ENCODE peak calls at places on chromosomes 11 and 22, in eight cellular contexts. T, I, A, B, S, D, N and Q are unnamed samples.

GRCh38 chr22:20247010-20247505 is 21.1 kb downstream of the RTN4R start:
- DNase-seq in B (no peak), N (peak; percentile 87), I (peak; percentile 20), A (no peak), D (no peak), S (peak; percentile 39), T (no peak), Q (no peak)

GRCh38 chr11:11163256-11163655 is 189.8 kb downstream of the CSNK2A3 start:
- DNase-seq in T (peak; percentile 46), A (no peak), B (no peak), S (no peak), N (no peak), D (no peak), I (no peak), Q (no peak)

GRCh38 chr11:61955031-61955415 is 4.9 kb downstream of the BEST1 start:
- DNase-seq in B (peak; percentile 74), N (no peak), T (peak; percentile 62), A (no peak), S (peak; percentile 87), D (peak; percentile 70), I (peak; percentile 65), Q (peak; percentile 81)

GRCh38 chr22:42770941-42771647 is 50.4 kb upstream of the A4GALT start:
- DNase-seq in A (no peak), S (no peak), N (no peak), B (no peak), T (no peak), I (no peak), D (no peak), Q (no peak)

GRCh38 chr11:93329936-93330445 is 551 bp upstream of the DEUP1 start:
- DNase-seq in B (no peak), N (no peak), T (no peak), D (no peak), A (peak; percentile 37), S (no peak), I (no peak), Q (no peak)

GRCh38 chr11:75350743-75351540 is 519 bp downstream of the ARRB1 start:
- DNase-seq in I (peak; percentile 31), D (peak; percentile 47), S (peak; percentile 46), N (peak; percentile 64), T (no peak), A (peak; percentile 65), B (peak; percentile 73), Q (peak; percentile 45)

GRCh38 chr11:120839201-120839600 is 184.7 kb upstream of the TBCEL start:
- DNase-seq in D (no peak), A (no peak), N (no peak), T (no peak), S (no peak), B (no peak), I (no peak), Q (no peak)

GRCh38 chr22:45966320-45966891 is 10.6 kb downstream of the WNT7B start:
- DNase-seq in S (no peak), T (no peak), B (no peak), N (no peak), A (peak; percentile 58), D (no peak), I (no peak), Q (no peak)

GRCh38 chr11:17918049-17918605 is 94.7 kb downstream of the SERGEF start:
- DNase-seq in I (no peak), B (no peak), D (no peak), S (no peak), N (no peak), T (no peak), A (no peak), Q (no peak)

GRCh38 chr11:123188508-123189165 is 6.4 kb downstream of the CLMP start:
- DNase-seq in I (no peak), A (no peak), B (no peak), D (no peak), T (no peak), N (no peak), S (peak; percentile 99), Q (no peak)

GRCh38 chr11:11395126-11395525 is 42.1 kb upstream of the CSNK2A3 start:
- DNase-seq in D (no peak), I (no peak), T (no peak), A (no peak), B (no peak), N (no peak), S (no peak), Q (no peak)

GRCh38 chr22:23315341-23315917 is 135.1 kb downstream of the BCR start:
- DNase-seq in I (no peak), B (peak; percentile 84), N (peak; percentile 71), T (peak; percentile 61), S (peak; percentile 86), D (peak; percentile 45), A (peak; percentile 76), Q (peak; percentile 69)

GRCh38 chr11:126481303-126481680 is 125.8 kb downstream of the ST3GAL4 start:
- DNase-seq in I (no peak), N (no peak), B (no peak), A (no peak), S (no peak), T (no peak), D (no peak), Q (no peak)

GRCh38 chr11:95522871-95523270 is 266.7 kb downstream of the FAM76B start:
- DNase-seq in B (no peak), T (no peak), N (no peak), I (no peak), A (no peak), D (no peak), S (peak; percentile 45), Q (no peak)

GRCh38 chr11:10658621-10659338 is 34.8 kb downstream of the IRAG1 start:
- DNase-seq in N (no peak), B (no peak), T (no peak), D (no peak), S (no peak), A (no peak), I (no peak), Q (no peak)

GRCh38 chr11:100849009-100849913 is 162.2 kb downstream of the ARHGAP42 start:
- DNase-seq in I (no peak), A (no peak), D (no peak), B (no peak), T (peak; percentile 37), S (peak; percentile 91), N (no peak), Q (no peak)

GRCh38 chr11:1640076-1640946 is 10.7 kb downstream of the KRTAP5-5 start:
- DNase-seq in S (no peak), T (peak; percentile 50), B (peak; percentile 57), I (no peak), D (no peak), A (peak; percentile 55), N (peak; percentile 61), Q (no peak)

GRCh38 chr22:32994046-32994827 is 63.9 kb downstream of the SYN3 start:
- DNase-seq in N (no peak), T (no peak), B (no peak), I (no peak), A (no peak), S (no peak), D (no peak), Q (no peak)

DNA sequence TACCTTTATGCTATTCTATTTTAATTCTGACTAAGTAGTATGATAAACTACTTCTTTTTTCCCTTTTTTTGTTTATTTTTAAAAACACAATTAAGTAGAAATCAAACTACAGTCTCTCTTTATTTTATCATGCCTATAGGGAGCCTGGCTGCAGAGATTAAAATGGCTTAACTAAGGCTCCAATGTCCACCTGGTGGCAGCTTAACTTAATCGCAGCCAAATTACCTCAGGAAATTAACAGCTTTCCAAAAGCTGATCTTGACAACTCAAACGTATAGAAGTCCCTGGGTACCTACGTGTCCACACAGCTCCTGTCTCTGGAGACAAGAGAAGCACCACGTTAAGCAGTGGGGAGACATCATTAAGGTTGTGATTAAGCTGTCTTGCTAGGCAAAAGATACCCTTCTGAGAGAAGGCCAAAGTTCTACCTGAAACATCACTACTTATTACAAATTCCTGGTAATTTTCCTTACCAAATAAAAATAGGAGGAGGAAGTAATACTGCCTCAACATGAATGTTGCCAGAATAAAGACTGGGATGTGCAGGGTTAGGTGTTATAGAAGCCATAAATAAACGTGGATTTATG is 63.2 kb upstream of the SNX19 start:
- DNase-seq in I (no peak), B (no peak), T (peak; percentile 23), D (no peak), A (no peak), N (no peak), S (peak; percentile 61), Q (no peak)
- TF ChIP-seq CTCF in I (no peak), B (no peak), T (peak; percentile 9), D (peak; percentile 36), A (peak; percentile 10), N (no peak), S (peak; percentile 66), Q (no peak)

GRCh38 chr22:22210375-22210774 is 34.2 kb upstream of the VPREB1 start:
- DNase-seq in T (peak; percentile 19), D (no peak), N (no peak), S (peak; percentile 85), B (no peak), I (no peak), A (no peak), Q (no peak)
- TF ChIP-seq POLR2A in T (no peak), D (no peak), N (no peak), S (no peak), B (no peak), I (no peak), A (no peak), Q (no peak)

GRCh38 chr22:30327864-30328345 is 1.2 kb upstream of the TBC1D10A start:
- DNase-seq in T (peak; percentile 31), A (peak; percentile 59), I (no peak), S (no peak), D (no peak), B (no peak), N (no peak), Q (no peak)
- TF ChIP-seq CTCF in T (no peak), A (no peak), I (no peak), S (peak; percentile 13), D (no peak), B (no peak), N (no peak), Q (no peak)

GRCh38 chr11:5837695-5838094 is 4.0 kb downstream of the OR52E6 start:
- DNase-seq in I (no peak), N (no peak), A (no peak), S (no peak), B (no peak), T (no peak), D (no peak), Q (no peak)

GRCh38 chr11:5846689-5847088 is 5.0 kb upstream of the OR52E6 start:
- DNase-seq in S (no peak), B (no peak), N (no peak), I (no peak), D (no peak), T (no peak), A (no peak), Q (no peak)

GRCh38 chr11:5841797-5842196 is at the start of gene OR52E6:
- DNase-seq in T (no peak), D (no peak), A (no peak), N (no peak), I (no peak), B (no peak), S (no peak), Q (no peak)
- TF ChIP-seq POLR2A in T (no peak), D (no peak), A (no peak), N (no peak), I (no peak), B (no peak), S (no peak), Q (no peak)